ENCODE peak calls at places on chromosomes 11 and 22, in ten cellular contexts. V is stimulated activated CD4-positive, alpha-beta T cell treated with anti-CD3 and anti-CD28 coated beads, Interleukin-2, amount 100 ng/mL, for 48 hours; L is cardiac fibroblast; Y is GM18507; R is HTR-8/SVneo; D is T1000; B is HCT116; H is astrocyte of the hippocampus; J is germinal center; O is BE2C. M is an unnamed sample.
A peak's percentile ranks its signal among the peaks of the same experiment; 100 is the strongest.

GRCh38 chr22:37581534-37581933 is 1.6 kb upstream of the LGALS2 start:
- DNase-seq in V (no peak), D (no peak), Y (no peak), B (no peak), L (no peak), R (no peak), O (no peak), H (peak; percentile 56), J (no peak), M (no peak)

GRCh38 chr11:12253843-12254281 is 123.5 kb upstream of the PARVA start:
- DNase-seq in R (no peak), V (no peak), B (no peak), L (no peak), Y (no peak), O (no peak), D (no peak), J (no peak), H (no peak), M (no peak)

GRCh38 chr11:17747131-17747955 is 12.8 kb downstream of the KCNC1 start:
- DNase-seq in L (no peak), Y (no peak), O (no peak), R (no peak), V (no peak), D (no peak), B (no peak), J (no peak), H (peak; percentile 33), M (peak; percentile 31)

GRCh38 chr11:19713221-19714092 is 820 bp downstream of the NAV2 start:
- DNase-seq in J (no peak), R (no peak), B (no peak), O (no peak), H (peak; percentile 38), L (peak; percentile 19), D (no peak), V (no peak), Y (no peak), M (no peak)

GRCh38 chr11:120221115-120221752 is 10.4 kb downstream of the OAF start:
- DNase-seq in B (no peak), O (no peak), R (no peak), H (no peak), L (no peak), Y (no peak), J (no peak), D (no peak), V (no peak), M (no peak)

GRCh38 chr22:17199131-17199731 is 20.0 kb downstream of the ADA2 start:
- DNase-seq in V (no peak), R (no peak), L (peak; percentile 49), B (no peak), J (no peak), O (peak; percentile 20), Y (no peak), H (peak; percentile 55), D (no peak), M (no peak)

GRCh38 chr11:83493918-83494317 is 207.8 kb upstream of the CCDC90B start:
- DNase-seq in R (no peak), B (no peak), J (no peak), O (no peak), L (no peak), Y (no peak), D (no peak), H (no peak), V (no peak), M (no peak)

GRCh38 chr11:62370743-62371440 is 33.6 kb downstream of the ASRGL1 start:
- DNase-seq in R (no peak), V (no peak), J (no peak), L (no peak), Y (no peak), B (no peak), H (no peak), D (no peak), O (no peak), M (no peak)

GRCh38 chr11:66126064-66126463 is 56.0 kb downstream of the PACS1 start:
- DNase-seq in O (no peak), Y (no peak), V (no peak), H (no peak), R (no peak), D (no peak), L (no peak), J (peak; percentile 34), B (no peak), M (no peak)

GRCh38 chr22:22460635-22461034 is 47.9 kb downstream of the ZNF280B start:
- DNase-seq in Y (no peak), J (peak; percentile 24), R (no peak), O (no peak), B (peak; percentile 7), D (no peak), L (peak; percentile 33), V (no peak), H (no peak), M (no peak)